ENCODE peak calls at places on chromosomes 16 and 17, in six cellular contexts. W is GM12878, C is GM12892, K is K562, H is H1, X is HepG2. I is an unnamed sample.

GRCh38 chr17:73637866-73638265 is 6.4 kb downstream of the SDK2 start:
- DNase-seq in W (no peak), C (no peak), K (no peak), H (no peak), X (no peak), I (no peak)

GRCh38 chr16:49352923-49353322 is 20.7 kb upstream of the C16orf78 start:
- DNase-seq in W (no peak), C (no peak), K (peak), H (no peak), X (peak), I (no peak)

GRCh38 chr17:70278846-70279465 is 109.6 kb downstream of the KCNJ2 start:
- DNase-seq in W (no peak), C (no peak), K (no peak), H (no peak), X (no peak), I (no peak)

GRCh38 chr16:79874391-79874790 is 273.9 kb upstream of the MAF start:
- DNase-seq in W (no peak), C (no peak), K (peak), H (no peak), X (no peak), I (no peak)

GRCh38 chr17:29597361-29598172 is 4.6 kb downstream of the ANKRD13B start:
- DNase-seq in W (no peak), C (no peak), K (no peak), H (no peak), X (no peak), I (no peak)

GRCh38 chr16:82639666-82640336 is 13.0 kb downstream of the CDH13 start:
- DNase-seq in W (no peak), C (no peak), K (peak), H (no peak), X (peak), I (peak)

GRCh38 chr16:78106659-78107058 is 7.2 kb downstream of the WWOX start:
- DNase-seq in W (no peak), C (no peak), K (no peak), H (no peak), X (no peak), I (no peak)

GRCh38 chr17:27526603-27527002 is 70.4 kb downstream of the KSR1 start:
- DNase-seq in W (no peak), C (no peak), K (peak), H (no peak), X (no peak), I (no peak)

GRCh38 chr16:75377971-75378386 is 55.3 kb downstream of the CFDP1 start:
- DNase-seq in W (no peak), C (no peak), K (no peak), H (no peak), X (no peak), I (no peak)

GRCh38 chr17:45170976-45171337 is 9.3 kb downstream of the HEXIM2 start:
- DNase-seq in W (no peak), C (no peak), K (no peak), H (no peak), X (no peak), I (no peak)

GRCh38 chr16:79697562-79698112 is 97.1 kb upstream of the MAF start:
- DNase-seq in W (no peak), C (no peak), K (no peak), H (no peak), X (no peak), I (no peak)

GRCh38 chr17:63525190-63525946 is 2.2 kb downstream of the KCNH6 start:
- DNase-seq in W (no peak), C (no peak), K (no peak), H (no peak), X (no peak), I (no peak)

GRCh38 chr16:84277244-84277823 is 17.3 kb upstream of the WFDC1 start:
- DNase-seq in W (no peak), C (peak), K (peak), H (no peak), X (peak), I (peak)

GRCh38 chr16:89325861-89326471 is 108.5 kb downstream of the ZNF778 start:
- DNase-seq in W (no peak), C (no peak), K (peak), H (no peak), X (no peak), I (no peak)

GRCh38 chr17:67388986-67389385 is 11.9 kb downstream of the PITPNC1 start:
- DNase-seq in W (no peak), C (no peak), K (no peak), H (no peak), X (no peak), I (no peak)
- TF ChIP-seq TAF1 in W (no peak), C (no peak), K (no peak), H (no peak), X (no peak), I (no peak)

DNA sequence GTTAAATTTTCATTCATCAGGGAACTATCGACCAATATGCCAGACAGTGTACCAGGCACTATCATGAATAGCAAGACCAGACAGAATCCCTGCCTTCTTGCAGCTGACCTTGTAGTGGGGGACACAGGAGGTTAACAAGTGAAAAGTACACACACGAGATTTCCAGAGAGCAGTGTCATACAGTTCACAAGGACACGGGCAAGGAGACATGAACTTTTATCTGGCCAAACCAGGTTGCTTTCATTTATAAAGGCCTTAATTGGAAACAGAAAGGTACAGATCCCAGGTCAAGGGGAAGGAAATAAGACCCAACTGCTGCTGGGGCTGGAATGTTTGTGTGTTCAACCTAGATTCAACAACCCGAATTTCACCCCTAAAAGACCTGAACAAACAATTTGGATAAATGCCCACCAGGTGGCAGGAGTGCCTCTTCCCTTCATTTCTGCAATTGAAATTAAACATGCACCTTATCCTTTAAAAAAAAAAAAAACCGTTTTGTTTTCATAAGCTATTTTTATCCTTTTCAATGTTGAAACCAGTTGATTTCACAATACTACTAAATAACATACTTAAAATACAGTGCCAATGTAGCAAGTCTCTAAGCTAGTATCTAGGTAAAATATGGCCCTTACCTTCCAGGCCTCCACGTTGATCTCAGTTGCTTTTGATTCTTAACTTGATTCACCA is 65.9 kb downstream of the EMP2 start:
- DNase-seq in W (no peak), C (no peak), K (peak), H (no peak), X (peak), I (no peak)
- TF ChIP-seq POLR2AphosphoS5 in W (no peak), C (no peak), K (no peak), H (no peak), X (no peak), I (no peak)

GRCh38 chr17:78486228-78486802 is 90.9 kb downstream of the DNAH17 start:
- DNase-seq in W (no peak), C (no peak), K (no peak), H (no peak), X (no peak), I (no peak)

GRCh38 chr17:78485416-78486168 is 91.6 kb downstream of the DNAH17 start:
- DNase-seq in W (no peak), C (no peak), K (no peak), H (no peak), X (no peak), I (no peak)

GRCh38 chr17:78486946-78487680 is 90.1 kb downstream of the DNAH17 start:
- DNase-seq in W (no peak), C (no peak), K (no peak), H (no peak), X (no peak), I (no peak)

GRCh38 chr17:78488156-78488555 is 89.0 kb downstream of the DNAH17 start:
- DNase-seq in W (no peak), C (no peak), K (no peak), H (no peak), X (no peak), I (no peak)

GRCh38 chr17:78484300-78485159 is 92.7 kb downstream of the DNAH17 start:
- DNase-seq in W (no peak), C (peak), K (peak), H (no peak), X (no peak), I (peak)
- TF ChIP-seq POLR2A in W (peak), C (no peak), K (no peak), H (no peak), X (no peak), I (no peak)

GRCh38 chr17:47072881-47073280 is 93.8 kb upstream of the RPRML start:
- DNase-seq in W (no peak), C (no peak), K (no peak), H (no peak), X (no peak), I (no peak)
- TF ChIP-seq TAF1 in W (no peak), C (no peak), K (no peak), H (no peak), X (no peak), I (no peak)

GRCh38 chr17:9897569-9897968 is 7.5 kb downstream of the RCVRN start:
- DNase-seq in W (no peak), C (no peak), K (no peak), H (no peak), X (no peak), I (no peak)

GRCh38 chr17:9900019-9900594 is 5.0 kb downstream of the RCVRN start:
- DNase-seq in W (no peak), C (no peak), K (no peak), H (no peak), X (no peak), I (no peak)

GRCh38 chr17:9900744-9901143 is 4.3 kb downstream of the RCVRN start:
- DNase-seq in W (no peak), C (no peak), K (no peak), H (no peak), X (no peak), I (no peak)

GRCh38 chr17:9898812-9899211 is 6.3 kb downstream of the RCVRN start:
- DNase-seq in W (no peak), C (no peak), K (no peak), H (no peak), X (no peak), I (no peak)

DNA sequence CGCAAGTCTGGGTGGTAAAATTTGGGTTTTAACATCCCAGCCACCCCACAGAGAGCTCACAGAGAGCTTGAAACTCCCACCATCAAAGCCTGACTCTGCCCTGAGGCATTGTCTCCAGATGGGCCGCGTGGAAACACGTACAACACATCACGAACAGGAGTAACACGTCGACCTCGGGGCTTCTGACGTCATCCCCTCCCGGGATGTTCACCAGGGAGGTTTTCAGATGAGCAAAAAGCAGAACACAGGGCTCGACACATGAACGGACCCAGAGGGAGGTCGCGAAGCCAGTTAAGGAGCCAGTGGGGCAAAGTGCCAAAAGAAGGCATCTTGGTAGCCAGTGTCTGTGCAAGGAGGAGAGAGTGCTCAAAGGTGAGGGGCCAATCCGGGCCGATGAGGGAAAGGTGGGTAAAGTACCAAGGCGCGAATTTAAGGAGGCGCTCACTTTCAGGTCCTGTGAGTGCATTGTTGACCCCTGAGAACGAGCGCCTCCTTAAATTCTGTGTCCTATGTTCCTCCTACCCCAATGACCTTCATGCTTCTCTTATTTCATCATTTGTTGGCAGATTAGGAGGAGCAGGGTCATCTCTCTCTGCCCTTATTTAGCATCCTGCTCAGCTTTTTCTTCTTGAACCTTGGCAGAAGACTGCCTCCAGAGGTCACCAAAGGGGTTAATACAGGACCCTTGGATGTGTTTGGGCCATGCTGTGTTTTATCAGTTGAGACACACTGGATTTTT is 5.6 kb downstream of the RCVRN start:
- DNase-seq in W (no peak), C (no peak), K (no peak), H (no peak), X (no peak), I (no peak)
- TF ChIP-seq POLR2AphosphoS5 in W (no peak), C (no peak), K (no peak), H (no peak), X (no peak), I (no peak)

GRCh38 chr16:1351215-1351581 is 480 bp downstream of the TSR3 start:
- DNase-seq in W (no peak), C (no peak), K (no peak), H (no peak), X (no peak), I (no peak)

GRCh38 chr16:1349951-1350350 is 1.7 kb downstream of the TSR3 start:
- DNase-seq in W (no peak), C (no peak), K (no peak), H (no peak), X (no peak), I (no peak)

GRCh38 chr16:1350691-1351090 is 987 bp downstream of the TSR3 start:
- DNase-seq in W (no peak), C (no peak), K (no peak), H (no peak), X (no peak), I (no peak)

GRCh38 chr16:1349351-1349750 is 2.3 kb downstream of the TSR3 start:
- DNase-seq in W (no peak), C (no peak), K (no peak), H (no peak), X (no peak), I (no peak)

GRCh38 chr16:1351582-1352362 is at the start of the genes GNPTG and TSR3:
- DNase-seq in W (peak), C (peak), K (peak), H (peak), X (peak), I (peak)
- TF ChIP-seq POLR2A in W (peak), C (peak), K (peak), H (peak), X (peak), I (peak)

DNA sequence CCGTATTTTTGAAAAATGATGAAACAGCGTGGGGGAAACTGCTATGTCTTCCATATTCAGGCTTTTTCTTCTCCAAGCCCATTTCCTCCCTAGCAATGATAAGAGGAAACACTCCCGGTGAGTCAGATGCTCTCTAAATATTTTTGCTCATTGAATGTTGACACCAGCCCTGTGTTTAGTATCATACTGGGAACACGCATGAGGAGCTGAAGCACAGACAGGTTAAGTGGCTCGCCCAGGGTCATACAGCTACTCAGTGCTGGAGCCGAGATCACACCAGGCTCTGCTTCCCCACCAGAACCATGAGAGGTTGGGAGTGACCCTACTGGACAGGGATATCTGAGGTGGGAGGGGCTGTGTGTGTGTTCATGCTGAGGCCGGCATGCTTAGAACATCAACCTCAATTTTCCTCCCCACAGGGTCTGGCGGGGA is 37.8 kb upstream of the ADGRG1 start:
- DNase-seq in W (no peak), C (no peak), K (peak), H (no peak), X (peak), I (no peak)
- TF ChIP-seq TAF1 in W (no peak), C (no peak), K (no peak), H (no peak), X (no peak), I (no peak)

I was measured in GM12891.